ENCODE peak calls at places on chromosomes 16 and 17, in four cellular contexts. One of them, this sample, is unnamed.

GRCh38 chr17:76359375-76359774 is 5.7 kb upstream of the PRPSAP1 start:
- DNase-seq in breast epithelium: no peak
- DNase-seq in astrocyte of the spinal cord: no peak
- DNase-seq in mucosa of descending colon: no peak
- DNase-seq in this sample: no peak

GRCh38 chr17:50380369-50381259 is 7.6 kb downstream of the EME1 start:
- DNase-seq in breast epithelium: no peak
- DNase-seq in astrocyte of the spinal cord: no peak
- DNase-seq in mucosa of descending colon: no peak
- DNase-seq in this sample: no peak

GRCh38 chr16:87535855-87536794 is 43.3 kb upstream of the ZCCHC14 start:
- DNase-seq in breast epithelium: no peak
- DNase-seq in astrocyte of the spinal cord: no peak
- DNase-seq in mucosa of descending colon: no peak
- DNase-seq in this sample: no peak

GRCh38 chr16:19757026-19757425 is 39.0 kb downstream of the IQCK start:
- DNase-seq in breast epithelium: no peak
- DNase-seq in astrocyte of the spinal cord: peak
- DNase-seq in mucosa of descending colon: no peak
- DNase-seq in this sample: no peak

GRCh38 chr17:37299257-37299985 is 76.4 kb upstream of the C17orf78 start:
- DNase-seq in breast epithelium: no peak
- DNase-seq in astrocyte of the spinal cord: peak
- DNase-seq in mucosa of descending colon: no peak
- DNase-seq in this sample: no peak

GRCh38 chr17:522912-523311 is 170.3 kb upstream of the RPH3AL start:
- DNase-seq in breast epithelium: no peak
- DNase-seq in astrocyte of the spinal cord: no peak
- DNase-seq in mucosa of descending colon: no peak
- DNase-seq in this sample: no peak

GRCh38 chr17:55731586-55732250 is 9.1 kb upstream of the TMEM100 start:
- DNase-seq in breast epithelium: peak
- DNase-seq in astrocyte of the spinal cord: peak
- DNase-seq in mucosa of descending colon: peak
- DNase-seq in this sample: no peak

GRCh38 chr16:85372627-85373372 is 240.3 kb upstream of the GSE1 start:
- DNase-seq in breast epithelium: no peak
- DNase-seq in astrocyte of the spinal cord: peak
- DNase-seq in mucosa of descending colon: no peak
- DNase-seq in this sample: no peak

GRCh38 chr17:17781591-17782424 is 55.0 kb downstream of the SREBF1 start:
- DNase-seq in breast epithelium: peak
- DNase-seq in astrocyte of the spinal cord: peak
- DNase-seq in mucosa of descending colon: peak
- DNase-seq in this sample: no peak

GRCh38 chr17:38444151-38444550 is 15.9 kb downstream of the ARHGAP23 start:
- DNase-seq in breast epithelium: peak
- DNase-seq in astrocyte of the spinal cord: peak
- DNase-seq in mucosa of descending colon: peak
- DNase-seq in this sample: no peak

GRCh38 chr17:28365487-28365886 is 488 bp upstream of the SEBOX start:
- DNase-seq in breast epithelium: no peak
- DNase-seq in astrocyte of the spinal cord: no peak
- DNase-seq in mucosa of descending colon: no peak
- DNase-seq in this sample: no peak

GRCh38 chr16:19086322-19087199 is 19.1 kb downstream of the COQ7 start:
- DNase-seq in breast epithelium: peak
- DNase-seq in astrocyte of the spinal cord: peak
- DNase-seq in mucosa of descending colon: peak
- DNase-seq in this sample: peak

GRCh38 chr16:69831212-69832123 is 69.3 kb downstream of the WWP2 start:
- DNase-seq in breast epithelium: no peak
- DNase-seq in astrocyte of the spinal cord: peak
- DNase-seq in mucosa of descending colon: no peak
- DNase-seq in this sample: no peak

GRCh38 chr16:14658063-14658462 is 25.3 kb downstream of the BFAR start:
- DNase-seq in breast epithelium: no peak
- DNase-seq in astrocyte of the spinal cord: no peak
- DNase-seq in mucosa of descending colon: no peak
- DNase-seq in this sample: no peak

GRCh38 chr16:72285728-72286127 is 113.8 kb upstream of the PMFBP1 start:
- DNase-seq in breast epithelium: no peak
- DNase-seq in astrocyte of the spinal cord: peak
- DNase-seq in mucosa of descending colon: no peak
- DNase-seq in this sample: no peak

GRCh38 chr16:86427327-86427935 is 82.9 kb upstream of the FOXF1 start:
- DNase-seq in breast epithelium: no peak
- DNase-seq in astrocyte of the spinal cord: peak
- DNase-seq in mucosa of descending colon: no peak
- DNase-seq in this sample: no peak

GRCh38 chr17:75632428-75632827 is 806 bp upstream of the SMIM5 start:
- DNase-seq in breast epithelium: no peak
- DNase-seq in astrocyte of the spinal cord: no peak
- DNase-seq in mucosa of descending colon: no peak
- DNase-seq in this sample: no peak

GRCh38 chr17:10875984-10876555 is 38.2 kb upstream of the PIRT start:
- DNase-seq in breast epithelium: no peak
- DNase-seq in astrocyte of the spinal cord: peak
- DNase-seq in mucosa of descending colon: peak
- DNase-seq in this sample: peak

GRCh38 chr17:43695968-43696865 is 34.5 kb upstream of the MEOX1 start:
- DNase-seq in breast epithelium: no peak
- DNase-seq in astrocyte of the spinal cord: no peak
- DNase-seq in mucosa of descending colon: no peak
- DNase-seq in this sample: no peak

GRCh38 chr16:85383836-85384825 is 229.0 kb upstream of the GSE1 start:
- DNase-seq in breast epithelium: no peak
- DNase-seq in astrocyte of the spinal cord: no peak
- DNase-seq in mucosa of descending colon: peak
- DNase-seq in this sample: no peak

GRCh38 chr17:20995164-20995872 is 47.5 kb downstream of the USP22 start:
- DNase-seq in breast epithelium: no peak
- DNase-seq in astrocyte of the spinal cord: no peak
- DNase-seq in mucosa of descending colon: peak
- DNase-seq in this sample: no peak

GRCh38 chr16:68466174-68466573 is 17.9 kb upstream of the SMPD3 start:
- DNase-seq in breast epithelium: no peak
- DNase-seq in astrocyte of the spinal cord: no peak
- DNase-seq in mucosa of descending colon: no peak
- DNase-seq in this sample: no peak

GRCh38 chr16:11355862-11356261 is 10.6 kb downstream of the RMI2 start:
- DNase-seq in breast epithelium: no peak
- DNase-seq in astrocyte of the spinal cord: no peak
- DNase-seq in mucosa of descending colon: no peak
- DNase-seq in this sample: no peak

GRCh38 chr17:10614536-10615155 is 42.5 kb downstream of the MYH3 start:
- DNase-seq in breast epithelium: no peak
- DNase-seq in astrocyte of the spinal cord: peak
- DNase-seq in mucosa of descending colon: no peak
- DNase-seq in this sample: no peak

GRCh38 chr16:11636172-11636721 is 32.0 kb upstream of the SNN start:
- DNase-seq in breast epithelium: no peak
- DNase-seq in astrocyte of the spinal cord: no peak
- DNase-seq in mucosa of descending colon: no peak
- DNase-seq in this sample: no peak

GRCh38 chr17:78558181-78558850 is 18.9 kb downstream of the DNAH17 start:
- DNase-seq in breast epithelium: no peak
- DNase-seq in astrocyte of the spinal cord: peak
- DNase-seq in mucosa of descending colon: no peak
- DNase-seq in this sample: no peak

GRCh38 chr16:85303354-85303883 is 191.1 kb upstream of the CIBAR2 start:
- DNase-seq in breast epithelium: no peak
- DNase-seq in astrocyte of the spinal cord: peak
- DNase-seq in mucosa of descending colon: peak
- DNase-seq in this sample: no peak

GRCh38 chr16:1706386-1707192 is 594 bp downstream of the MAPK8IP3 start:
- DNase-seq in breast epithelium: no peak
- DNase-seq in astrocyte of the spinal cord: no peak
- DNase-seq in mucosa of descending colon: no peak
- DNase-seq in this sample: no peak

GRCh38 chr16:88705746-88706287 is 391 bp downstream of the RNF166 start:
- DNase-seq in breast epithelium: no peak
- DNase-seq in astrocyte of the spinal cord: no peak
- DNase-seq in mucosa of descending colon: peak
- DNase-seq in this sample: no peak

GRCh38 chr17:5832886-5833285 is 237.3 kb upstream of the WSCD1 start:
- DNase-seq in breast epithelium: no peak
- DNase-seq in astrocyte of the spinal cord: peak
- DNase-seq in mucosa of descending colon: no peak
- DNase-seq in this sample: peak

GRCh38 chr16:53745126-53745525 is 41.2 kb downstream of the FTO start:
- DNase-seq in breast epithelium: no peak
- DNase-seq in astrocyte of the spinal cord: no peak
- DNase-seq in mucosa of descending colon: no peak
- DNase-seq in this sample: peak

GRCh38 chr17:82678265-82678891 is 20.1 kb downstream of the RAB40B start:
- DNase-seq in breast epithelium: no peak
- DNase-seq in astrocyte of the spinal cord: no peak
- DNase-seq in mucosa of descending colon: peak
- DNase-seq in this sample: no peak
- H3K4me3 ChIP-seq in breast epithelium: peak
- H3K4me3 ChIP-seq in astrocyte of the spinal cord: no peak
- H3K4me3 ChIP-seq in mucosa of descending colon: no peak
- H3K4me3 ChIP-seq in this sample: no peak

GRCh38 chr17:4148611-4149308 is 5.8 kb downstream of the CYB5D2 start:
- DNase-seq in breast epithelium: no peak
- DNase-seq in astrocyte of the spinal cord: no peak
- DNase-seq in mucosa of descending colon: peak
- DNase-seq in this sample: no peak

GRCh38 chr17:4147751-4148310 is 4.8 kb downstream of the CYB5D2 start:
- DNase-seq in breast epithelium: no peak
- DNase-seq in astrocyte of the spinal cord: no peak
- DNase-seq in mucosa of descending colon: peak
- DNase-seq in this sample: no peak

GRCh38 chr17:4152471-4152870 is 9.5 kb downstream of the CYB5D2 start:
- DNase-seq in breast epithelium: no peak
- DNase-seq in astrocyte of the spinal cord: peak
- DNase-seq in mucosa of descending colon: no peak
- DNase-seq in this sample: no peak

GRCh38 chr17:4154201-4154600 is 11.2 kb downstream of the CYB5D2 start:
- DNase-seq in breast epithelium: no peak
- DNase-seq in astrocyte of the spinal cord: no peak
- DNase-seq in mucosa of descending colon: no peak
- DNase-seq in this sample: no peak

DNA sequence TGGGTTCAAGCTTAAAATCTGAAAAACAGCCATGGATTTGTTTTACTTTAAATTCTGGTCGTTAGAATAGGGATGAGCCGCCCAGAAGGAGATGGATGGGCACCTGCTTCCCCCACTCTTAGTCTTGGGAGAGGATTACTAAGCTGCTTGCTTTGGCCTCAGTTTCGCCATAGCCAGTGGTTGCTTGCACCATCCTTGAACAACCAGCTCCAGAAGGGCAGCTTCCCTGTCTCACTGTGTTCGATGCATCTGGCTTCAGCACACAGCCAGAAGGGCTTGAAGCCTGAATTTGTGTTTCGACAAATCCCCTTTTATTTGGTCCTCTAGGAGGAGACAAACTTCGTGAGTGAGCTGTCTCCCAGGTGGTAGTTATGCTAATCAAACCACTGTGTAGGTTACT is 7.1 kb downstream of the CYB5D2 start:
- DNase-seq in breast epithelium: no peak
- DNase-seq in astrocyte of the spinal cord: no peak
- DNase-seq in mucosa of descending colon: no peak
- DNase-seq in this sample: no peak
- TF ChIP-seq CTCF in breast epithelium: no peak
- TF ChIP-seq CTCF in astrocyte of the spinal cord: no peak
- TF ChIP-seq CTCF in mucosa of descending colon: no peak
- TF ChIP-seq CTCF in this sample: no peak

DNA sequence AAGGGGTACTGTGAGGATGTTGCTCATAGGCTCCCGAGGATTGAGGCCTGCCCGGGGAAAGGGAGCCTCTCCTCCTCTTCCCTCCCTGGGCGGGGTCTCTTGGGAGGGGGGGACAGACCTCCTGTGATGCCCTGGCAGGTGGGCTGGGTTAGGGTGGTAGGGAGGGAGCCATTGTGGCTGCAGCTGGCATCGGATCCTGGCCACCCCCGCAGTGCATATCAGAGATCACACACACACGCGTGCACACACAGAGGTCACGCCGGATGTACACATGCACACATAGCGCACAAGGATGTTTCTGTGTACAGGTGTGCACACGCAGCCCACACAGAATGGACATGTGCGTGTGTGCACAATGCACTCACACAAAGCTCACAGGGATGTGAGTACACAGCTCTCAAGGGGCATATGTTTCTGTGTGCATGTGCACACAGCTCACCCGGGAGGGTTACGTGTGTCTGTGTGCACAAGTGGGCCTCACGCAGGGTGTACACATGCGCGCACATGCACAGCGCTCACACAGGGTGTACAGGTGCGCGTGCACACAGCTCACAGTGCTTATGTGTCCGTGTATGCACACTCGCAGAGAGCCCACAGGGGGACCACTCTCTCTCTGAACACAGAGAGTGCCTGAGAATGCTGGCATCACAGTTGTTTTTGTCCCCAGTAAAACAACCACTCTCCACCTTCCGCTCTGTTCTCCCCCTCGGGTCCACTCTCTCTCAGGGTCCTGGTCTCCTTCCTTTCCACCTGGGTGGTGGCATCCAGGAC is 2.4 kb downstream of the GJD3 start:
- DNase-seq in breast epithelium: no peak
- DNase-seq in astrocyte of the spinal cord: no peak
- DNase-seq in mucosa of descending colon: no peak
- DNase-seq in this sample: no peak
- H3K4me3 ChIP-seq in breast epithelium: peak
- H3K4me3 ChIP-seq in astrocyte of the spinal cord: peak
- H3K4me3 ChIP-seq in mucosa of descending colon: no peak
- H3K4me3 ChIP-seq in this sample: peak

DNA sequence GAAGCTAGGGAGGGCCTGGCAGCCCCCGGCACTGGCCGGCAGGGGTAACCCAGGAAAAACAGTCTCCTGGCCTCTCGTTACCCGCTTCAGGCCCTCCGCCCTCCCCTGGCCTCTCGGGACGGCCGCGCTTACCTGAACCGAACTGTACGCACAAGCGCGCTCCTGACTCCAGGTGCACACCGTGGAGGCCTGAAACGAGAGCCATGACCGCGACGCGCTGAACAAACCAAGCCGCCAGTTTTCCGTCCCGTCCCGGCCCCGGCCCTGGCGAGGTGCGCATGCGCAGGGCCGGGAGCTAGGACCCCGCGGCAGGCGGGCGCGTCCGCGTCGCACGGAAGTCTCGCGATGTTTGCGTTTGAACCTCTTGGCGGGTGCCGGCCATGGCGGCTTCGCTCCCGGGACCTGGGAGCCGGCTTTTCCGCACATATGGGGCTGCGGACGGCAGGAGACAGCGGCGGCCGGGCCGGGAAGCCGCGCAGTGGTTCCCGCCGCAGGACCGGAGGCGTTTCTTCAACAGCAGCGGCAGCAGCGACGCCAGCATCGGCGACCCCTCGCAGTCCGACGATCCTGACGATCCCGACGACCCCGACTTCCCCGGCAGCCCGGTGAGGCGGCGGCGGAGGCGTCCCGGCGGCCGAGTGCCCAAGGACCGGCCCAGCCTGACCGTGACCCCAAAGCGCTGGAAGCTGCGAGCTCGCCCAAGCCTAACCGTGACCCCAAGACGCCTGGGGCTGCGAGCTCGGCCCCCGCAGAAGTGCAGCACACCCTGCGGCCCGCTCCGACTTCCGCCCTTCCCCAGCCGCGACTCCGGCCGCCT is at the start of gene HASPIN:
- DNase-seq in breast epithelium: peak
- DNase-seq in astrocyte of the spinal cord: peak
- DNase-seq in mucosa of descending colon: peak
- DNase-seq in this sample: peak
- TF ChIP-seq CTCF in breast epithelium: peak
- TF ChIP-seq CTCF in astrocyte of the spinal cord: peak
- TF ChIP-seq CTCF in mucosa of descending colon: peak
- TF ChIP-seq CTCF in this sample: peak

This sample was measured in retinal pigment epithelial cell.